ENCODE peak calls at places on chromosomes 13 and 19, in five cellular contexts. T is endothelial cell of umbilical vein, S is HCT116, R is upper lobe of left lung, Z is esophagus muscularis mucosa. N is an unnamed sample. For H3K9me3, the result is how much of the 10 kb centered on the place peaks cover.

GRCh38 chr13:33678906-33679657 is 138.9 kb upstream of the RFC3 start:
- DNase-seq in R (no peak), T (peak), Z (no peak), S (no peak), N (peak)

GRCh38 chr13:90511903-90512302 is 835.6 kb upstream of the MIR17HG start:
- DNase-seq in Z (no peak), T (no peak), S (no peak), R (no peak), N (no peak)

GRCh38 chr13:97194473-97194872 is 27.7 kb upstream of the MBNL2 start:
- DNase-seq in R (no peak), Z (no peak), T (peak), S (peak), N (no peak)

GRCh38 chr13:112587359-112587766 is 590 bp downstream of the TUBGCP3 start:
- DNase-seq in Z (peak), R (peak), S (peak), T (peak), N (peak)

GRCh38 chr19:10115392-10116084 is 4.0 kb downstream of the P2RY11 start:
- DNase-seq in T (no peak), R (peak), Z (no peak), S (no peak), N (no peak)

GRCh38 chr13:94706854-94707399 is 5.4 kb downstream of the SOX21 start:
- DNase-seq in R (no peak), Z (no peak), T (no peak), S (no peak), N (no peak)

GRCh38 chr19:1093811-1094553 is 1.2 kb downstream of the POLR2E start:
- DNase-seq in T (no peak), R (peak), Z (no peak), S (no peak), N (no peak)

GRCh38 chr13:99523838-99524237 is 22.6 kb downstream of the TM9SF2 start:
- DNase-seq in S (no peak), Z (no peak), T (no peak), R (no peak), N (no peak)

GRCh38 chr13:97255515-97255999 is 33.4 kb downstream of the MBNL2 start:
- DNase-seq in T (no peak), S (no peak), Z (no peak), R (no peak), N (no peak)

GRCh38 chr19:33054623-33055022 is 10.1 kb downstream of the RHPN2 start:
- DNase-seq in R (no peak), S (peak), Z (no peak), T (no peak), N (peak)

GRCh38 chr19:36605101-36605838 is at the start of gene ZNF382:
- DNase-seq in R (peak), T (peak), Z (peak), S (no peak), N (peak)

GRCh38 chr19:16896913-16897571 is 8.2 kb downstream of the F2RL3 start:
- DNase-seq in T (peak), R (peak), S (peak), Z (peak), N (peak)

DNA sequence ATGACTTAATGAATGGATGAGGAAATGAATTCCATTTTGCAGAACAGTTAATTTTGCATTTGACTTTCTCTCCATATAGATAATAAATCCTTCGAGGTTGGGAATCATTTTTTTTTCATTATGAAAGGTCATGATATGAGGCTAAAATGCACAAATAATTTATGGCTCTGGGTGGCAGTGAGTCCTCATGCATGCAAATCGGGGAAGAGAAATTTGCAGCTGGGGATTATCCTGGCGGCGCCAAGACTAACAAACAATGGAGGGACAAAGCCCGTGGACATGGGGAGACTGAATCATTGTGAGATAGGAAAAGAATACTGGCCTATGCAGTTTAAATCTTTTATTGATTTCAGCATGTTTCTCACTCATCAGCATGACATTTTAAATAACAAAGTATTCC is 102.2 kb downstream of the ERCC5 start:
- DNase-seq in T (no peak), R (no peak), S (no peak), Z (no peak), N (no peak)
- TF ChIP-seq CTCF in T (no peak), R (no peak), S (no peak), Z (no peak), N (no peak)

GRCh38 chr19:57587529-57587928 is 3.6 kb downstream of the ZIK1 start:
- DNase-seq in S (no peak), R (no peak), T (no peak), Z (no peak), N (no peak)
- H3K9me3 ChIP-seq in S (under half), R (half or more), T (under half), Z (under half), N (under half)

GRCh38 chr19:40344422-40344821 is 3.8 kb downstream of the C19orf47 start:
- DNase-seq in R (no peak), Z (no peak), T (no peak), S (no peak), N (no peak)

GRCh38 chr19:40348125-40348913 is at the start of the genes C19orf47 and PLD3:
- DNase-seq in T (peak), S (peak), Z (peak), R (peak), N (peak)

GRCh38 chr19:40347476-40348124 is 597 bp downstream of the C19orf47 start:
- DNase-seq in Z (no peak), S (no peak), T (no peak), R (no peak), N (no peak)

GRCh38 chr19:40348961-40349507 is 539 bp downstream of the PLD3 start:
- DNase-seq in Z (no peak), R (no peak), T (peak), S (peak), N (no peak)
- TF ChIP-seq POLR2AphosphoS5 in Z (no peak), R (peak), T (no peak), S (no peak), N (no peak)

GRCh38 chr13:32201809-32202208 is 113.4 kb downstream of the ZAR1L start:
- DNase-seq in Z (no peak), R (no peak), T (no peak), S (no peak), N (no peak)
- TF ChIP-seq CTCF in Z (no peak), R (no peak), T (no peak), S (no peak), N (no peak)

DNA sequence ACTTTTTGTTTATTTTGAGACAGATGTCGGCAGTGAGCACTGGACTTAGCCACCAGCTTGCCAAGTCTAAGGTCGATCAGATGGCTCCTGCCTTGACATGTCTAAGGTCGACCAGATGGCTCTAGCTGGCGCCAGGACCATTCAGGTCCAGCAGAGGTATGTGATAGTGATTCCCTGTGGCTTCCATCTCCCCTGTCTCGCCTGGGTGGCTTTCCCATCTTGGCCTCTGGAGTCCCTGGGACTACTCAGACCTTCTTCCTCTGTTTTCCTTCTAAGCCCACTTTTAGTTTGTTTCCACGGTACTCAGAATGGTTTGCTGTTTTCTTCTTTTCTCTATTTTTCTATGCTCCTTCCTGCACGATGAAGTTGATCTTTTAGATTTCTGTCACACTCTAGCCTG is 1435.7 kb downstream of the UQCRFS1 start:
- DNase-seq in Z (peak), S (no peak), T (no peak), R (no peak), N (no peak)
- H3K9me3 ChIP-seq in Z (under half), S (under half), T (under half), R (under half), N (under half)

DNA sequence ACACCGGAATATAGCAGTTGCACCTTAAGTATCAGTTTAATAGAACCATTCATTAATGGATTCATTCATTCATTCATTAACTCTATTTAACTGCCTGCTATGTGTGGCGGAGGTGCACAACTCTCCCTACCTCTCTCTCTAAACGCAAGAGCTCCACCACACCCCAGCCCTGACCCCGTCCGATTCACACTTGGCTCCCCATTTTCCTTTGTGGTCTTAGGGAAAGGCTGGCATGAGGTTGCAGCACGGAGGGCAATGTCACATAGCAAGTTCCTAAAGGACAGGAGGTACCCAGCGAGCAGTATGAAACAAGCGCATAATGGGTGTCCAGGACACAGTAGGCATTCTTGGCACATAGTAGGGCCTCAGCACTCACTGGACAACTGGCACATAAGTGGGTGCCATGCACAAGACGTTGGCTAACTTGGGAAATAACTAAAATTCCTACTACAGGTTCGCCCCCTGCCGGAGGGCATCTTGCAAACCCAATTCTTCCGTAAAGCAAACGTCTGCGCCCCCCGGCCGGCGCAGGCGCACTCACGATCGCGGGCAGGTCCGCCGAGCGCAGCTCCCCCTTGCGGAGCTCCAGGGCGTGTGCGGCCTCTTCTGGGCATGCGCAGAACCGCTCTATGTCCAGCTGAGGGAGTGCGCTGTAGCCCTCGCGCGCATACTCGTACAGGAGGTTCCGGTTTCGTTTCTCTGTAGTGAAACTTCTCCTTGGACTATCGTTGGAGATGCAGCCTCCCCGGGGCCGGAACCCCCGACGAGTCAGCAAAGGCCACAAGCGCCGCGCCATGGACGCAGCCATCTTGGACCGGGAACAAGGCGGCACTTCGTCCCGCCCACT is at the start of gene SARS2:
- DNase-seq in Z (peak), T (peak), R (peak), S (peak), N (peak)
- TF ChIP-seq POLR2AphosphoS5 in Z (no peak), T (peak), R (no peak), S (no peak), N (no peak)

N was measured in stomach.